ENCODE peak calls at places on chromosomes 1 and 21, in nine cellular contexts. W, Q, T, N, O, K, V, C and Y are unnamed samples.

GRCh38 chr1:150626150-150626549 is 3.3 kb downstream of the ENSA start:
- DNase-seq in N (no peak), T (no peak), W (no peak), K (no peak), O (no peak), Q (no peak), V (no peak), C (no peak), Y (peak)

GRCh38 chr1:222892137-222892763 is 77.4 kb downstream of the DISP1 start:
- DNase-seq in O (no peak), Q (peak), C (peak), T (no peak), V (no peak), K (no peak), W (no peak), N (no peak), Y (peak)

GRCh38 chr1:112264010-112264409 is 132.0 kb upstream of the CTTNBP2NL start:
- DNase-seq in V (no peak), K (no peak), W (no peak), N (peak), O (no peak), C (no peak), T (no peak), Q (peak), Y (no peak)

GRCh38 chr1:178543291-178543609 is 30.3 kb downstream of the TEX35 start:
- DNase-seq in K (no peak), N (no peak), T (no peak), C (no peak), O (no peak), V (no peak), Q (no peak), W (no peak), Y (no peak)

GRCh38 chr1:78088015-78088414 is 42.2 kb downstream of the GIPC2 start:
- DNase-seq in T (no peak), N (no peak), K (no peak), O (no peak), Q (no peak), V (no peak), W (no peak), C (no peak), Y (no peak)

GRCh38 chr1:5955479-5955977 is 36.7 kb downstream of the NPHP4 start:
- DNase-seq in V (no peak), T (no peak), Q (no peak), O (no peak), W (no peak), K (no peak), C (no peak), N (no peak), Y (no peak)

GRCh38 chr1:22039594-22040347 is 12.7 kb upstream of the CDC42 start:
- DNase-seq in N (peak), W (peak), V (peak), C (peak), T (no peak), Q (peak), K (no peak), O (no peak), Y (peak)

GRCh38 chr1:12063141-12064072 is at the start of gene TNFRSF8:
- DNase-seq in C (peak), W (no peak), O (no peak), K (no peak), Q (peak), T (no peak), V (no peak), N (peak), Y (no peak)

GRCh38 chr1:25573591-25573930 is 30.2 kb downstream of the LDLRAP1 start:
- DNase-seq in W (no peak), V (no peak), O (no peak), T (no peak), N (no peak), C (no peak), K (no peak), Q (no peak), Y (peak)

GRCh38 chr1:166040223-166040622 is 126.6 kb downstream of the FAM78B start:
- DNase-seq in O (no peak), T (no peak), V (no peak), N (no peak), C (no peak), K (no peak), W (no peak), Q (no peak), Y (no peak)

DNA sequence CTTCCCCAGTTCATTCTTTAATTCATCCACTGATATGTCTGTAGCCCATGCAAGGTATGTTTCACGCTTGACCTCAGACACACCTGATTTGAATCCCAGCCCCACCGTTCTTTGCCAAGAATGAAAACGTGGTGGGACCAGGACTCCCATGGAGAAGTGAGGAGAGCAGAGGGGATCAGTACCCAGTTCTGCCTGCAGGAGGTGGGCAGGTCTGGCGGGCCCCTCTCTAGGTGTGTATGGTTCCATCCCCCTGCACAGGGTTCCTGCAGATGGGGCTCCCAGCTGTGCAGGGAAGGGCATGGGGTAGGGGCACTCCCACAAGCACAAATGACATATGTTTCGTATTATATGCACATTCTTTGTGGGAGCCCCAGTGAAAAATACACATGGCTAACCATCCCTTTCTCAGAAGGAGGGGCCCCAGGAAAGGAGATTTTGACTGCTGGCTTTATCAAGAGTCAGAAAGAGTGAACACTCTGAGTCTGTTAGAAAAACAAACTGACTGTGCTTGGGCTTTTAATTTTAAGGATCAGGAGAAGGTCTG is 144.6 kb downstream of the PLPP3 start:
- DNase-seq in W (no peak), N (no peak), C (no peak), O (no peak), T (no peak), Q (no peak), K (peak), V (no peak), Y (no peak)
- TF ChIP-seq CTCF in W (no peak), N (peak), C (no peak), O (peak), T (peak), Q (peak), K (peak), V (no peak), Y (no peak)

GRCh38 chr1:16048573-16049189 is 5.1 kb downstream of the CLCNKB start:
- DNase-seq in T (no peak), C (peak), N (peak), O (no peak), Q (peak), K (no peak), V (peak), W (no peak), Y (no peak)
- TF ChIP-seq CTCF in T (no peak), C (no peak), N (no peak), O (peak), Q (peak), K (peak), V (no peak), W (no peak), Y (no peak)

GRCh38 chr1:66090863-66091457 is 298.3 kb downstream of the PDE4B start:
- DNase-seq in V (no peak), N (no peak), C (no peak), K (peak), Q (peak), T (no peak), W (no peak), O (no peak), Y (no peak)

GRCh38 chr1:66084442-66084841 is 291.7 kb downstream of the PDE4B start:
- DNase-seq in C (no peak), N (no peak), K (no peak), W (no peak), T (no peak), V (no peak), O (no peak), Q (no peak), Y (no peak)

GRCh38 chr1:66085600-66085999 is 292.9 kb downstream of the PDE4B start:
- DNase-seq in W (no peak), C (no peak), V (no peak), N (no peak), K (no peak), T (no peak), Q (no peak), O (no peak), Y (no peak)

DNA sequence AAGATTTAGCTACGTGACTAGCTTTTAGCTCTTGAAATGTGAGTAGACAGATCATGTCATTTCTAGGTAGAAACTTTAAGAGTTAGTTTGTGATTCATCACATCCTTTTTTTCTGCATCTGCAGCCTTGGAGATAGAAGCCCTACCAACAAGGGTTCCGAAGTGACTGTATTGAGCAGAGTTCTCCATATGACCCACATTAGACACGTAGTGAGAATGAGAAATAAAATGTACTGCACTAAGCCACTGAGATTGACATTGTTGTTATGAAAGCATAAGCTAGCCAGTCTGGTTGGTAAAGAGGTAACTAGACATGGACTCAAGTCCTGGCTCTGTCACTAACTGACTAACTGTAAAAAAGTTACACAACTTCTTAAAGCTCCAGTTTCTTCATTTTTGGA is 296.1 kb downstream of the PDE4B start:
- DNase-seq in K (no peak), W (no peak), N (no peak), C (no peak), Q (no peak), V (no peak), T (no peak), O (no peak), Y (no peak)
- TF ChIP-seq CTCF in K (no peak), W (no peak), N (no peak), C (no peak), Q (no peak), V (no peak), T (no peak), O (no peak), Y (no peak)

GRCh38 chr21:16073571-16073970 is 343.8 kb downstream of the USP25 start:
- DNase-seq in Q (no peak), T (no peak), O (no peak), N (no peak), W (no peak), C (no peak), V (no peak), K (no peak), Y (no peak)
- TF ChIP-seq CTCF in Q (no peak), T (no peak), O (no peak), N (no peak), W (no peak), C (no peak), V (no peak), K (no peak), Y (no peak)

GRCh38 chr21:41168391-41169257 is 664 bp downstream of the BACE2 start:
- DNase-seq in T (no peak), O (no peak), C (peak), K (peak), V (peak), W (no peak), Q (peak), N (peak), Y (peak)

GRCh38 chr21:41166947-41167346 is 1.0 kb upstream of the BACE2 start:
- DNase-seq in Q (peak), V (peak), N (peak), W (no peak), T (no peak), C (no peak), K (no peak), O (no peak), Y (no peak)

GRCh38 chr21:41169258-41169576 is 1.3 kb downstream of the BACE2 start:
- DNase-seq in W (no peak), V (no peak), N (no peak), T (no peak), O (no peak), Q (no peak), C (no peak), K (no peak), Y (no peak)

GRCh38 chr21:41169701-41170100 is 1.7 kb downstream of the BACE2 start:
- DNase-seq in K (no peak), W (no peak), V (no peak), C (no peak), Q (peak), N (peak), T (no peak), O (no peak), Y (peak)

GRCh38 chr21:41167348-41168342 is at the start of gene BACE2:
- DNase-seq in Q (peak), V (peak), T (peak), O (peak), N (peak), W (no peak), C (peak), K (peak), Y (peak)
- TF ChIP-seq CTCF in Q (peak), V (peak), T (peak), O (peak), N (peak), W (peak), C (peak), K (peak), Y (peak)

DNA sequence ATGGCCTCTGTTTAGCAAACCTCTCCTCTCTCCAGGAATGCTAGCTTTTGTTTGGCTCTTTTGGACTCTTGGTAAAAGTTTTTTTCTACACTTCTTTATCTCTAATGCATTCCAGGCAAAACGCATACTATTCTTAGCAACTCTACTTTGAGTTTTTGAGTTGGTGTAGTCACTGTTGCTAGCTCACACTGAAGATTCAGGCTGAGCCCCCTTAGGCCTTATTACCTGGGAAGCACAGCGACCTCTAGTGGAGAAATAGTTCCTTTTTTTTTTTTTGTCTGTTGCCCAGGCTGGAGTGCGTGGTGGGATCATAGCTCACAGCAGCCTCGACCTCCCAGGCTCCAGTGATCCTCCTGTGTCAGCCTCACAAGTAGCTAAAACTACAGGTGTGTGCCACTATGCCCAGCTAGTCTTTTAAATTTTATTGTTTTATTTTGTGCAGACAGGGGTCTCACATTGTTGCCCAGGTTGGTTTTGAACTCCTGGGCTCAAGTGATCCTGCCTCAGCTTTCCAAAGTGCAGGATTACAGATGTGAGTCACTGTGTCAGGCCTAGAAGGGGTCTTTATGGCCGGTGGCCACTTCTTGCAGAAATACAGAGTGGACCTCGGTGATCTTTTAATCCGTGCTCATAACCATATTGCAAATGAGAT is 61.6 kb downstream of the CASQ2 start:
- DNase-seq in N (peak), Q (peak), O (no peak), W (no peak), T (peak), V (no peak), C (peak), K (peak), Y (peak)
- TF ChIP-seq CTCF in N (peak), Q (peak), O (peak), W (peak), T (peak), V (peak), C (peak), K (peak), Y (peak)

DNA sequence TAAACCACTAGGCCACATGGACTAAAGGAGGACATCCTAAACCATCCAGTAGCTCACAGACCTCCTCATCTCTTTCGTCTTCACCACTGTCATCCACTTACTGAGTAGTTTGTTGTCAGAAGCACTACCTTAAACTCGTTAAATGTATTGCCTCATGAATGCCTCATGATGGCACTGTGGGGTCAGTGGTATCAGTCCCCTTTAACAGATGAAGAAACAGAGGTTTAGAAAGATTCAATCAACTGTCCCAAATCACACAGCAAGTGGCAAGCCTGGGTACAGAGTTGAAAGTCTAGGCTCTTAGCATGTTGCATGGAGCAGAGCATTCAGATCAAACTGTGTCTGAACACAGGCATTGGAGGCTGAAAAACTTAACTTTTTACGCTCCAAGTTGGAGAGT is 183.6 kb upstream of the KIAA0040 start:
- DNase-seq in Q (peak), C (no peak), N (no peak), V (no peak), K (no peak), T (no peak), W (no peak), O (peak), Y (peak)
- TF ChIP-seq CTCF in Q (peak), C (no peak), N (no peak), V (peak), K (no peak), T (no peak), W (no peak), O (peak), Y (peak)

GRCh38 chr1:155961937-155962336 is 16.4 kb downstream of the ARHGEF2 start:
- DNase-seq in Q (peak), K (peak), V (peak), T (peak), C (peak), O (no peak), N (peak), W (no peak), Y (peak)
- TF ChIP-seq CTCF in Q (peak), K (peak), V (peak), T (peak), C (peak), O (peak), N (peak), W (no peak), Y (peak)

DNA sequence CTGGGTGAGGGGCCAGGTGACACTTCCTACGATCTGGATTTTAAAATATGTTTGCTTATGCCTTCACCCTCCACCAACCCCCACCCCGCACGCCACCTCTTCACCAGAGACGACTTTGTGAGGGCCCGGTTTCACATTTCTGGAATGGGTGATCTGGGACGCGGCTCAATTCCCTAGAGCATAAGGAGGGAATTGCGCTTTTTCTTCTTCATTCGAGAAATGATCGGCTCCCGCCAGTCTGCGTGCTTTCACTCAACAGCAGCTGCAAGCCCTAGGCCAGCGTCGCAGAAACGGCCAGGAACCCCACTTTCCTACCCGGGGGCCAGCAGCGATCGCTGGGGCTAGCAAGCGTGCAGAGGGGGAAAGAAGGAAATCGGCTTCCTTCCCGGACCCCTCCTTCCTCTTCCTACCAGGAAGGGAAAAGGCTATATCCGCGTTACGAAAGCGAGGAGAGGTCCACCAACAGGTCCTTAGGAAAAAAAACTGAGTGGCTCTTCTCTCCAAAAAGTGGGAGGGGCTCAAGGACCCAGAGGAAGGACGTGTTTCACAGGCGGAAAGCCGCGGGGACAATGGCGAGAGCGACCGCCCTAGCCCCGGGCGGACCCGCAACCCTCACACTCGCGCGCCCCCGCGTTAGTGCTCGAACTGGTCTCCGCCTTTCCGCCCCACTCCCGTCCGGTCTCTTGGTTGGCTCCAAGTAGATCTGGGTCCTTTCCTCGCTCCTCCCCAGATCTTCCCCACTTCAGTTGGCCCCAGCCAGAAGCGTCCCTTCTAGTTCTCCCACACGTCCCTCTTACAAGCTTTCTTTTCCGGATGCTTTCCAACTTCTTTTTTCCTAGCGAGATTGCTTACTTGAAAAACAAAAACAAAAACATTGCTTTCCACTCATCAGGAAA is 1.1 kb upstream of the ADAMTS1 start:
- DNase-seq in N (peak), V (peak), K (no peak), C (peak), O (no peak), T (no peak), W (no peak), Q (peak), Y (peak)
- TF ChIP-seq CTCF in N (peak), V (no peak), K (peak), C (peak), O (no peak), T (peak), W (no peak), Q (no peak), Y (no peak)

GRCh38 chr1:186811892-186812291 is 16.9 kb upstream of the PLA2G4A start:
- DNase-seq in T (no peak), Q (no peak), W (no peak), V (no peak), N (peak), K (no peak), O (no peak), C (no peak), Y (no peak)

GRCh38 chr1:186804669-186805068 is 24.1 kb upstream of the PLA2G4A start:
- DNase-seq in W (no peak), N (no peak), Q (no peak), O (no peak), K (no peak), C (no peak), T (no peak), V (no peak), Y (no peak)

GRCh38 chr1:186807162-186807561 is 21.6 kb upstream of the PLA2G4A start:
- DNase-seq in O (no peak), W (no peak), K (no peak), V (no peak), Q (no peak), C (no peak), N (no peak), T (no peak), Y (no peak)

GRCh38 chr1:186802388-186802787 is 26.4 kb upstream of the PLA2G4A start:
- DNase-seq in T (no peak), C (no peak), W (no peak), O (no peak), V (no peak), K (no peak), N (no peak), Q (no peak), Y (peak)

GRCh38 chr1:186806477-186806876 is 22.3 kb upstream of the PLA2G4A start:
- DNase-seq in C (peak), K (no peak), V (no peak), Q (peak), N (peak), O (no peak), T (no peak), W (no peak), Y (peak)
- TF ChIP-seq CTCF in C (peak), K (no peak), V (peak), Q (peak), N (peak), O (peak), T (peak), W (no peak), Y (no peak)